ENCODE peak calls at places on chromosome 1, in four cellular contexts. V is WTC11, O is K562, T is HepG2. B is an unnamed sample.
A peak's percentile ranks its signal among the peaks of the same experiment; 100 is the strongest.

GRCh38 chr1:36224537-36225297 is 474 bp downstream of the THRAP3 start:
- DNase-seq in V (peak; percentile 76), O (no peak), T (peak; percentile 89), B (peak; percentile 92)

GRCh38 chr1:80221319-80221718 is 1214.8 kb upstream of the ADGRL4 start:
- DNase-seq in V (no peak), O (no peak), T (no peak), B (no peak)

GRCh38 chr1:41810446-41810845 is 108.3 kb downstream of the HIVEP3 start:
- DNase-seq in V (peak; percentile 57), O (peak; percentile 56), T (no peak), B (peak; percentile 6)

GRCh38 chr1:147669475-147670318 is 627 bp downstream of the ACP6 start:
- DNase-seq in V (peak; percentile 51), O (no peak), T (peak; percentile 39), B (peak; percentile 52)

GRCh38 chr1:109914587-109915240 is 4.1 kb downstream of the CSF1 start:
- DNase-seq in V (no peak), O (no peak), T (no peak), B (no peak)

GRCh38 chr1:41954533-41954944 is 35.8 kb upstream of the HIVEP3 start:
- DNase-seq in V (peak; percentile 22), O (no peak), T (no peak), B (no peak)

GRCh38 chr1:16175610-16176553 is 20.0 kb upstream of the EPHA2 start:
- DNase-seq in V (no peak), O (peak; percentile 61), T (no peak), B (peak; percentile 74)

GRCh38 chr1:235329139-235329808 is 904 bp downstream of the GGPS1 start:
- DNase-seq in V (peak; percentile 21), O (no peak), T (no peak), B (no peak)

GRCh38 chr1:20342294-20343148 is 51.8 kb downstream of the VWA5B1 start:
- DNase-seq in V (no peak), O (no peak), T (no peak), B (no peak)

GRCh38 chr1:67190410-67190809 is 24.2 kb downstream of the IL23R start:
- DNase-seq in V (no peak), O (no peak), T (no peak), B (no peak)

GRCh38 chr1:225519166-225519863 is 91.5 kb upstream of the LBR start:
- DNase-seq in V (peak; percentile 74), O (no peak), T (no peak), B (no peak)

GRCh38 chr1:168709896-168710305 is 19.1 kb downstream of the DPT start:
- DNase-seq in V (no peak), O (no peak), T (no peak), B (peak; percentile 90)

GRCh38 chr1:218383681-218384080 is 38.5 kb downstream of the TGFB2 start:
- DNase-seq in V (no peak), O (no peak), T (no peak), B (no peak)

DNA sequence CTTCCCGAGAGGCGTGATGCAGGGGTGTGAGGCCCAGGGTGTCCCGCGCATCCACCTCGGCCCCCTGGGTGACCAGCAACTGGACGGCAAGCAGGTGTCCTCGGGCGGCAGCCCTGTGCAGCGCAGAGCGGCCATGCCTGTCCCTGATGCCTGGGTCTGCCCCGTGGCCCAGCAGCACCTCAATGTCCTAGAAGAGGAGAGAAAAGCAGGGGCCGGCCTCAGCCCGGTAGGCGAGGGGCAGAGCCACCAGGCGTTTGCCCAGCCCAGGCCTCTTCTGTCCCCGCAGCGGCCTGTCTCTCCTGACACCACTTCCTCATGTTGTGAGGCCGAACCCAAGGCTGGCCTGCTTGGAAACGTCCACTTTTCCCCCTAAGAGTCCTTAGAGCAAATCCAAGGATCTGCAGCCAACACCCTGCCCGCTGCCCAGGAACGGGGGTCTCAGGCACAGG is 1.7 kb downstream of the ANKRD65 start:
- DNase-seq in V (no peak), O (no peak), T (no peak), B (no peak)
- TF ChIP-seq NR3C1 in V (no peak), O (no peak), T (no peak), B (no peak)

GRCh38 chr1:27166351-27166802 is 11.5 kb upstream of the SLC9A1 start:
- DNase-seq in V (no peak), O (no peak), T (no peak), B (no peak)

GRCh38 chr1:27157194-27157593 is 2.3 kb upstream of the SLC9A1 start:
- DNase-seq in V (no peak), O (no peak), T (no peak), B (no peak)

GRCh38 chr1:27162090-27162489 is 7.2 kb upstream of the SLC9A1 start:
- DNase-seq in V (no peak), O (no peak), T (no peak), B (no peak)

GRCh38 chr1:27163093-27163492 is 8.2 kb upstream of the SLC9A1 start:
- DNase-seq in V (no peak), O (no peak), T (peak; percentile 67), B (peak; percentile 90)

GRCh38 chr1:27161594-27161993 is 6.7 kb upstream of the SLC9A1 start:
- DNase-seq in V (no peak), O (no peak), T (no peak), B (no peak)
- TF ChIP-seq NR3C1 in V (no peak), O (no peak), T (no peak), B (no peak)

GRCh38 chr1:55632906-55633305 is 417.7 kb upstream of the USP24 start:
- DNase-seq in V (no peak), O (no peak), T (no peak), B (no peak)
- TF ChIP-seq NR3C1 in V (no peak), O (no peak), T (no peak), B (no peak)

DNA sequence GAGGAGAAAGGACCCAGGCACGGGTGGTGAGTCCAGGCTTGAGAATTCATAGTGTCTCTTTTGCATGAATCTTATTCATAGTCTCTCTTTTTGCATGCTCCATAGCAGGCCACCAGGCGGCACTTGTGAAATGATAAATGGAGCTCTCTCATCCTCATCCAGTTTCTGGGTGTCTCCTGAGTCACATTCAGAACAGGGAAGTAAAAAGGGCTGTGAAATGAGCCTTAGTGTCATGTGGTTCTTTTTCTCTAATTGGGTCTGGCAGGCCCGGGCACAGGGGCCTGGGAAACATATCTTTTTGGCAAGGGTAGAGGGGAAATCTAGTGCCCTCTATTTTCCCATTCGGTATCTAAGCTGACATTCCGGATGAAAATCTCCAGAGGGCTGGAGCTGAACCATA is 19.1 kb upstream of the NCF2 start:
- DNase-seq in V (no peak), O (no peak), T (peak; percentile 43), B (peak; percentile 21)
- TF ChIP-seq NR3C1 in V (no peak), O (no peak), T (no peak), B (no peak)

B was measured in A549.